ENCODE peak calls at places on chromosomes 1 and 21, in four cellular contexts. One of them, this sample, is unnamed.

GRCh38 chr1:40058453-40059291 is 18.1 kb downstream of the CAP1 start:
- DNase-seq in HepG2: peak; percentile 78
- DNase-seq in K562: peak; percentile 55
- DNase-seq in GM12878: no peak
- DNase-seq in this sample: no peak

GRCh38 chr1:98932184-98932583 is 72.5 kb downstream of the PLPPR5 start:
- DNase-seq in HepG2: peak; percentile 8
- DNase-seq in K562: no peak
- DNase-seq in GM12878: no peak
- DNase-seq in this sample: no peak

GRCh38 chr1:233277637-233278413 is 17.7 kb downstream of the PCNX2 start:
- DNase-seq in HepG2: no peak
- DNase-seq in K562: no peak
- DNase-seq in GM12878: no peak
- DNase-seq in this sample: no peak

GRCh38 chr1:16196874-16197273 is 15.6 kb downstream of the ARHGEF19 start:
- DNase-seq in HepG2: no peak
- DNase-seq in K562: no peak
- DNase-seq in GM12878: no peak
- DNase-seq in this sample: no peak

GRCh38 chr1:54581621-54582035 is 33.6 kb downstream of the ACOT11 start:
- DNase-seq in HepG2: peak; percentile 47
- DNase-seq in K562: no peak
- DNase-seq in GM12878: no peak
- DNase-seq in this sample: no peak

GRCh38 chr1:78102082-78102481 is 56.3 kb downstream of the GIPC2 start:
- DNase-seq in HepG2: no peak
- DNase-seq in K562: no peak
- DNase-seq in GM12878: no peak
- DNase-seq in this sample: no peak

GRCh38 chr1:209692745-209693504 is 11.7 kb upstream of the HSD11B1 start:
- DNase-seq in HepG2: peak; percentile 54
- DNase-seq in K562: peak; percentile 85
- DNase-seq in GM12878: peak; percentile 34
- DNase-seq in this sample: peak; percentile 80

GRCh38 chr1:152419917-152420316 is 5.9 kb upstream of the CRNN start:
- DNase-seq in HepG2: no peak
- DNase-seq in K562: no peak
- DNase-seq in GM12878: no peak
- DNase-seq in this sample: no peak

GRCh38 chr1:207885129-207886032 is 25.5 kb downstream of the CD34 start:
- DNase-seq in HepG2: peak; percentile 70
- DNase-seq in K562: peak; percentile 92
- DNase-seq in GM12878: no peak
- DNase-seq in this sample: peak; percentile 89

GRCh38 chr1:43857163-43857562 is 76.4 kb upstream of the ARTN start:
- DNase-seq in HepG2: no peak
- DNase-seq in K562: no peak
- DNase-seq in GM12878: no peak
- DNase-seq in this sample: no peak

GRCh38 chr1:11784993-11785769 is 20.6 kb downstream of the MTHFR start:
- DNase-seq in HepG2: peak; percentile 64
- DNase-seq in K562: peak; percentile 93
- DNase-seq in GM12878: no peak
- DNase-seq in this sample: peak; percentile 75

GRCh38 chr1:115529216-115529897 is 112.4 kb upstream of the VANGL1 start:
- DNase-seq in HepG2: no peak
- DNase-seq in K562: no peak
- DNase-seq in GM12878: no peak
- DNase-seq in this sample: no peak

GRCh38 chr1:89815611-89816010 is 5.2 kb upstream of the LRRC8D start:
- DNase-seq in HepG2: no peak
- DNase-seq in K562: no peak
- DNase-seq in GM12878: peak; percentile 50
- DNase-seq in this sample: no peak

GRCh38 chr1:28437260-28437923 is 67.9 kb downstream of the PHACTR4 start:
- DNase-seq in HepG2: peak; percentile 58
- DNase-seq in K562: peak; percentile 63
- DNase-seq in GM12878: no peak
- DNase-seq in this sample: no peak

GRCh38 chr1:18936814-18937481 is 19.5 kb downstream of the IFFO2 start:
- DNase-seq in HepG2: peak; percentile 89
- DNase-seq in K562: no peak
- DNase-seq in GM12878: no peak
- DNase-seq in this sample: no peak

GRCh38 chr1:109228167-109228566 is 14.4 kb downstream of the SARS1 start:
- DNase-seq in HepG2: no peak
- DNase-seq in K562: no peak
- DNase-seq in GM12878: no peak
- DNase-seq in this sample: no peak

GRCh38 chr1:157978547-157979403 is 14.7 kb upstream of the KIRREL1 start:
- DNase-seq in HepG2: no peak
- DNase-seq in K562: no peak
- DNase-seq in GM12878: no peak
- DNase-seq in this sample: no peak

GRCh38 chr1:196355206-196355786 is 252.9 kb downstream of the KCNT2 start:
- DNase-seq in HepG2: peak; percentile 3
- DNase-seq in K562: peak; percentile 11
- DNase-seq in GM12878: no peak
- DNase-seq in this sample: no peak

GRCh38 chr1:36706416-36706815 is 223.7 kb upstream of the CSF3R start:
- DNase-seq in HepG2: no peak
- DNase-seq in K562: no peak
- DNase-seq in GM12878: no peak
- DNase-seq in this sample: no peak

GRCh38 chr21:37145635-37146111 is 72.6 kb downstream of the TTC3 start:
- DNase-seq in HepG2: no peak
- DNase-seq in K562: peak; percentile 37
- DNase-seq in GM12878: no peak
- DNase-seq in this sample: no peak

GRCh38 chr1:10704383-10704882 is 92.0 kb downstream of the CASZ1 start:
- DNase-seq in HepG2: peak; percentile 58
- DNase-seq in K562: no peak
- DNase-seq in GM12878: no peak
- DNase-seq in this sample: peak; percentile 27

GRCh38 chr1:44326066-44326701 is 28.9 kb downstream of the ERI3 start:
- DNase-seq in HepG2: no peak
- DNase-seq in K562: no peak
- DNase-seq in GM12878: no peak
- DNase-seq in this sample: no peak

GRCh38 chr1:55043011-55043410 is 3.7 kb downstream of the PCSK9 start:
- DNase-seq in HepG2: no peak
- DNase-seq in K562: no peak
- DNase-seq in GM12878: no peak
- DNase-seq in this sample: no peak

GRCh38 chr21:40680311-40680710 is 166.6 kb downstream of the DSCAM start:
- DNase-seq in HepG2: no peak
- DNase-seq in K562: no peak
- DNase-seq in GM12878: no peak
- DNase-seq in this sample: no peak

GRCh38 chr21:42097860-42098259 is 26.7 kb downstream of the UMODL1 start:
- DNase-seq in HepG2: peak; percentile 55
- DNase-seq in K562: peak; percentile 16
- DNase-seq in GM12878: no peak
- DNase-seq in this sample: peak; percentile 65

GRCh38 chr1:110465038-110465813 is 14.3 kb downstream of the PROK1 start:
- DNase-seq in HepG2: no peak
- DNase-seq in K562: no peak
- DNase-seq in GM12878: no peak
- DNase-seq in this sample: no peak

GRCh38 chr1:229230893-229231753 is 39.8 kb upstream of the RAB4A start:
- DNase-seq in HepG2: no peak
- DNase-seq in K562: no peak
- DNase-seq in GM12878: no peak
- DNase-seq in this sample: no peak

GRCh38 chr1:38680801-38681510 is 178.6 kb downstream of the RRAGC start:
- DNase-seq in HepG2: no peak
- DNase-seq in K562: peak; percentile 33
- DNase-seq in GM12878: no peak
- DNase-seq in this sample: no peak

GRCh38 chr21:31258073-31258472 is 86.0 kb downstream of the TIAM1 start:
- DNase-seq in HepG2: no peak
- DNase-seq in K562: no peak
- DNase-seq in GM12878: no peak
- DNase-seq in this sample: no peak

GRCh38 chr1:23967871-23968270 is 8.2 kb downstream of the PNRC2 start:
- DNase-seq in HepG2: no peak
- DNase-seq in K562: no peak
- DNase-seq in GM12878: no peak
- DNase-seq in this sample: no peak

GRCh38 chr1:224616761-224617409 is 768 bp downstream of the CNIH3 start:
- DNase-seq in HepG2: no peak
- DNase-seq in K562: no peak
- DNase-seq in GM12878: no peak
- DNase-seq in this sample: no peak

DNA sequence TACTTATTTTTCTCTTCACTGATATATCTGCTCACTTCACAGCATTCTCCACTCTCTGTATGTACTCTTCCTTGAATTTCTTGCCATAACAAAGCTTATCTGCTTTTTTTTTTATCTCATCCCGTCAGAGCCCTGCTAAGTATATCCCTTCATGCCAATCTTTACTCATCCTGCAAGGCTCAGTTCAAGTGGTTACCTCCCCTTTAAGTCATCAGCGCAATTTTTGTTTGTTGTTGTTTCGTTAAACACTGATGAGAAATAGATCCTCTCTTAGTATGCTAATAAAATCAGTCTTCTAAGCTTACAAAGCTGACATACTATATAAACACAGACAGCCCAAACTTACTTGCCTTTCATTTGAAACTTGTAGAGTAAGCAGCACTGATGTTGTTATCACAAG is 17.8 kb downstream of the COL24A1 start:
- DNase-seq in HepG2: no peak
- DNase-seq in K562: no peak
- DNase-seq in GM12878: no peak
- DNase-seq in this sample: no peak
- TF ChIP-seq TARDBP in HepG2: no peak
- TF ChIP-seq TARDBP in K562: no peak
- TF ChIP-seq TARDBP in GM12878: no peak
- TF ChIP-seq TARDBP in this sample: no peak

DNA sequence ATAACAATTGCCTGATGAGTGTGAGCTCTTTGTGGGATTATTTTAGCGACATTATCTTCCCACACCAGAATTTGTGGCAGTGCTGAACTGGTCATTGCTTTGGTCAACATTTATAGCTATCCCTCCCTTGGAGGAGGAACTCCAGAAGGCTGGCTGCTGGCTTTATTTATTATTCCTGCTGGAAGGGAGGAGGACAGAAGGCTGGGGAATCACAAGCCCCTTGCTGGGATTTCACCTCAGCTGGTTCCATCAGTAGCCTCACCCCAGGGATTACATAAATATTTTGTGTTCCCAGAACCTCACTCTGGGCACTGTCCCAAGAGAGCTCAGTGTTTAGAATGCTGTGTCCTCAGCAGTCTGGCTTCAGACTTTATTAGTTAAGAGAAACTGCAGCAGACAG is 102.8 kb upstream of the C1orf21 start:
- DNase-seq in HepG2: no peak
- DNase-seq in K562: no peak
- DNase-seq in GM12878: no peak
- DNase-seq in this sample: no peak
- TF ChIP-seq BHLHE40 in HepG2: no peak
- TF ChIP-seq BHLHE40 in K562: no peak
- TF ChIP-seq BHLHE40 in GM12878: no peak
- TF ChIP-seq BHLHE40 in this sample: no peak

GRCh38 chr1:183185941-183186490 is at the start of gene LAMC2:
- DNase-seq in HepG2: no peak
- DNase-seq in K562: no peak
- DNase-seq in GM12878: no peak
- DNase-seq in this sample: peak; percentile 52
- TF ChIP-seq TARDBP in HepG2: no peak
- TF ChIP-seq TARDBP in K562: no peak
- TF ChIP-seq TARDBP in GM12878: no peak
- TF ChIP-seq TARDBP in this sample: no peak

DNA sequence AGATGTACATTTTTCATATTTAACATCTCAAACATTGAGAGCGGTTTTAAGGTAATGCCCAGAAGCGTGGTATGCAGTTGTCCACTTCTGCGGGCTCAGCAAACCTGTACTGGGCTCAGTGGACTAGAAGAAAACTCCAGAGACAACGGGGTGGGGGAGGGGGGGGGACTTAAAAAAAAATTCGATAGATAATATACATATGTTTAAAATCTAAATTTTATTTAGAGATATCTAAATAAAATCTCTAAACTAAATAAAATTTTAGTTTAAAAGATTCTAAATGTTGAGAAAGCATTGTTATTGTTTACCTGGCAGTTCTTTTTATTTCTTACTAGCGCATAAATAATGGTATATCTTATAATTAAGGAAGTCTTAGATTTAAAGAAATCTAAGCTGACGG is 1.1 kb upstream of the IL12RB2 start:
- DNase-seq in HepG2: no peak
- DNase-seq in K562: no peak
- DNase-seq in GM12878: no peak
- DNase-seq in this sample: no peak
- TF ChIP-seq BHLHE40 in HepG2: no peak
- TF ChIP-seq BHLHE40 in K562: no peak
- TF ChIP-seq BHLHE40 in GM12878: no peak
- TF ChIP-seq BHLHE40 in this sample: no peak

GRCh38 chr1:108190686-108191416 is 9.3 kb downstream of the SLC25A24 start:
- DNase-seq in HepG2: no peak
- DNase-seq in K562: peak; percentile 28
- DNase-seq in GM12878: no peak
- DNase-seq in this sample: no peak
- TF ChIP-seq TARDBP in HepG2: no peak
- TF ChIP-seq TARDBP in K562: no peak
- TF ChIP-seq TARDBP in GM12878: no peak
- TF ChIP-seq TARDBP in this sample: no peak